ENCODE peak calls at places on chromosomes 12 and 14, in four cellular contexts. J is glutamatergic neuron, Q is HTR-8/SVneo, K is T-helper 1 cell. X is an unnamed sample.

GRCh38 chr12:3137268-3137761 is 60.1 kb downstream of the TSPAN9 start:
- DNase-seq in Q (no peak), K (no peak), J (peak), X (no peak)

GRCh38 chr12:66237505-66238175 is 48.6 kb downstream of the IRAK3 start:
- DNase-seq in Q (no peak), K (no peak), J (no peak), X (no peak)

GRCh38 chr12:6044082-6044481 is 80.4 kb downstream of the VWF start:
- DNase-seq in K (no peak), Q (peak), J (no peak), X (no peak)

GRCh38 chr12:103169-103981 is 36.8 kb downstream of the IQSEC3 start:
- DNase-seq in J (no peak), Q (no peak), K (no peak), X (peak)

GRCh38 chr12:79555006-79555925 is 135.5 kb downstream of the PAWR start:
- DNase-seq in Q (no peak), K (no peak), J (no peak), X (no peak)

GRCh38 chr14:101000711-101001110 is 97.2 kb upstream of the RTL1 start:
- DNase-seq in Q (no peak), J (no peak), K (no peak), X (no peak)

GRCh38 chr12:111169032-111169431 is 199.9 kb downstream of the PHETA1 start:
- DNase-seq in K (no peak), Q (no peak), J (no peak), X (no peak)

GRCh38 chr14:75280831-75281690 is 2.4 kb downstream of the FOS start:
- DNase-seq in K (peak), J (no peak), Q (no peak), X (no peak)

GRCh38 chr12:14845350-14845750 is 2.0 kb upstream of the ART4 start:
- DNase-seq in Q (no peak), K (peak), J (no peak), X (peak)